ENCODE peak calls at places on chromosome 22, in five cellular contexts. Z is HCT116, D is H1, U is GM12878, J is SK-N-SH. X is an unnamed sample.

GRCh38 chr22:40670058-40670457 is 9.2 kb upstream of the MCHR1 start:
- DNase-seq in J (no peak), U (no peak), D (no peak), Z (no peak), X (no peak)

GRCh38 chr22:19793161-19793560 is 32.6 kb downstream of the TBX1 start:
- DNase-seq in J (no peak), Z (no peak), U (no peak), D (no peak), X (no peak)

GRCh38 chr22:19823191-19823590 is 31.5 kb downstream of the GNB1L start:
- DNase-seq in D (no peak), Z (no peak), J (peak), U (no peak), X (no peak)

GRCh38 chr22:43890901-43891331 is 897 bp downstream of the PNPLA5 start:
- DNase-seq in D (no peak), Z (no peak), U (no peak), J (no peak), X (no peak)

GRCh38 chr22:36113121-36113520 is 47.4 kb downstream of the APOL3 start:
- DNase-seq in J (no peak), U (no peak), D (no peak), Z (no peak), X (no peak)

GRCh38 chr22:20235453-20235991 is 32.6 kb downstream of the RTN4R start:
- DNase-seq in D (no peak), U (no peak), Z (no peak), J (no peak), X (no peak)

GRCh38 chr22:19218541-19219233 is 40.2 kb upstream of the SLC25A1 start:
- DNase-seq in Z (no peak), J (no peak), U (no peak), D (no peak), X (no peak)

GRCh38 chr22:43824724-43825485 is 12.8 kb upstream of the EFCAB6 start:
- DNase-seq in D (no peak), J (no peak), Z (no peak), U (no peak), X (no peak)

GRCh38 chr22:45240137-45240809 is 421 bp downstream of the KIAA0930 start:
- DNase-seq in J (peak), Z (no peak), U (no peak), D (no peak), X (no peak)

GRCh38 chr22:24503137-24503850 is 8.2 kb downstream of the UPB1 start:
- DNase-seq in U (peak), D (no peak), J (peak), Z (peak), X (peak)

GRCh38 chr22:43090130-43090789 is 1.1 kb upstream of the TTLL1 start:
- DNase-seq in U (peak), Z (peak), D (no peak), J (peak), X (peak)

GRCh38 chr22:40345271-40345670 is 1.0 kb upstream of the ADSL start:
- DNase-seq in D (no peak), Z (no peak), J (no peak), U (no peak), X (no peak)

GRCh38 chr22:41021655-41022454 is 70.5 kb upstream of the EP300 start:
- DNase-seq in U (no peak), J (peak), D (no peak), Z (peak), X (no peak)

GRCh38 chr22:40414838-40415505 is 44.6 kb downstream of the SGSM3 start:
- DNase-seq in Z (no peak), D (no peak), U (no peak), J (peak), X (no peak)

GRCh38 chr22:19291218-19291579 is 320 bp downstream of the CLTCL1 start:
- DNase-seq in U (no peak), D (no peak), Z (no peak), J (peak), X (no peak)

GRCh38 chr22:31952459-31952858 is 8.1 kb downstream of the YWHAH start:
- DNase-seq in Z (no peak), U (no peak), J (no peak), D (no peak), X (no peak)

GRCh38 chr22:36432592-36433317 is 45.0 kb upstream of the MYH9 start:
- DNase-seq in Z (no peak), U (no peak), J (no peak), D (no peak), X (no peak)

GRCh38 chr22:20062766-20063083 is 17.3 kb upstream of the DGCR8 start:
- DNase-seq in Z (peak), U (no peak), D (no peak), J (no peak), X (no peak)

GRCh38 chr22:47164514-47165337 is 402.3 kb downstream of the TBC1D22A start:
- DNase-seq in Z (no peak), D (no peak), U (no peak), J (no peak), X (no peak)

GRCh38 chr22:29109853-29110252 is 37.0 kb downstream of the KREMEN1 start:
- DNase-seq in D (no peak), Z (no peak), U (no peak), J (no peak), X (no peak)

GRCh38 chr22:17890245-17890671 is 116.0 kb upstream of the BID start:
- DNase-seq in J (no peak), D (no peak), U (no peak), Z (no peak), X (no peak)

GRCh38 chr22:21047035-21047661 is 1.4 kb downstream of the LRRC74B start:
- DNase-seq in Z (no peak), U (no peak), D (no peak), J (no peak), X (no peak)

GRCh38 chr22:44940121-44940520 is 69.7 kb downstream of the PHF21B start:
- DNase-seq in Z (no peak), D (no peak), J (no peak), U (no peak), X (no peak)

GRCh38 chr22:25950101-25950500 is 208.1 kb downstream of the MYO18B start:
- DNase-seq in D (no peak), J (no peak), Z (no peak), U (peak), X (no peak)

GRCh38 chr22:28955817-28956216 is 72.4 kb downstream of the ZNRF3 start:
- DNase-seq in Z (no peak), J (no peak), U (peak), D (no peak), X (no peak)

GRCh38 chr22:21943571-21944448 is 8.8 kb downstream of the PPM1F start:
- DNase-seq in J (no peak), U (no peak), D (no peak), Z (no peak), X (no peak)

GRCh38 chr22:43993072-43993760 is 30.9 kb upstream of the PARVB start:
- DNase-seq in J (peak), Z (peak), U (peak), D (peak), X (peak)

GRCh38 chr22:46352691-46353386 is 17.3 kb downstream of the TRMU start:
- DNase-seq in J (no peak), D (no peak), Z (no peak), U (no peak), X (no peak)

GRCh38 chr22:45968751-45969413 is 8.1 kb downstream of the WNT7B start:
- DNase-seq in Z (peak), U (no peak), J (peak), D (no peak), X (no peak)

GRCh38 chr22:28728002-28728401 is 13.6 kb downstream of the CHEK2 start:
- DNase-seq in U (no peak), Z (no peak), J (no peak), D (no peak), X (no peak)

GRCh38 chr22:25193548-25193947 is 6.1 kb upstream of the CRYBB3 start:
- DNase-seq in D (no peak), U (no peak), Z (no peak), J (no peak), X (no peak)

GRCh38 chr22:41382098-41382578 is 396 bp downstream of the TEF start:
- DNase-seq in Z (no peak), U (no peak), J (peak), D (no peak), X (peak)

GRCh38 chr22:40628354-40629042 is 8.0 kb downstream of the MRTFA start:
- DNase-seq in D (no peak), U (peak), J (no peak), Z (no peak), X (no peak)

GRCh38 chr22:43213962-43214361 is 27.0 kb upstream of the TTLL12 start:
- DNase-seq in J (no peak), Z (no peak), D (no peak), U (no peak), X (no peak)

GRCh38 chr22:17926516-17926915 is 97.8 kb downstream of the MICAL3 start:
- DNase-seq in Z (no peak), U (no peak), J (no peak), D (no peak), X (no peak)

GRCh38 chr22:29426476-29426875 is 11.9 kb upstream of the RFPL1 start:
- DNase-seq in Z (no peak), U (no peak), J (no peak), D (no peak), X (no peak)

GRCh38 chr22:45629469-45630089 is 42.1 kb upstream of the ATXN10 start:
- DNase-seq in D (no peak), Z (no peak), J (peak), U (no peak), X (no peak)

GRCh38 chr22:30838111-30838510 is 130.5 kb downstream of the MORC2 start:
- DNase-seq in U (no peak), J (no peak), Z (no peak), D (no peak), X (no peak)
- TF ChIP-seq JUND in U (no peak), J (no peak), Z (no peak), D (no peak), X (no peak)

DNA sequence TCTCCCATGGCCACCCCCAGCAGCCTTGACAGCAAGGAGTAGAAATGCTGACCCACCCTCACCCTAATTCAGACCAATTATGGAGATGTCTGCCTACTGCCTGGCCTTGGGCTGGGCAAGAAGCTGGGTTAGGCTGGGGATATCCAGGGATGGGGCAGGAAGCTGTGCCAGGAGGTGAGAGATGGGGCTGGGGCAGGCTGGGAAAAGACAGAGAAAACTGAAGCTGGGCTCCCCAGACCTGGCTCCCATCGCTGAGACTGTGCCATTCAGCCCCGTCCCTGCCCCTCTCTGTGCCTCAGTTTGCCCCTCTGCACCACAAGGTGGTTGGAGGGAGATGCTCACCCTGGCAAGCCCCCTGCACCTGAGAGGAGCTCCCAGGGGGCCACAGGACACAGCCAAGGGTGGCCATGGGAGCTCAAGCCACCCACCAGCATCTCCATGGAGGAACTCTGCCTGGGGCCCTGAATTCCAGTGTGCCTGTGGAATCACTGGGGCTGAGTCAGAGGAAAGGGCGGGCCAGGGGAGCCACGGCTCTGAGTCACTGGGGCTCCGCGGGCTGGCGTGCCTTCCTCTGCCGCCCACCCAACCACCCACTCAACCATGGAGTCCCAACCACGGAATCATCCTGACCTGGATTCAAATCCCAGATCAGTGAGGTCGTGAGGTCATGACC is 6.0 kb upstream of the CARD10 start:
- DNase-seq in U (no peak), D (no peak), Z (peak), J (peak), X (no peak)
- TF ChIP-seq JUND in U (no peak), D (no peak), Z (peak), J (peak), X (no peak)

GRCh38 chr22:50208939-50209892 is 8.4 kb downstream of the SELENOO start:
- DNase-seq in Z (no peak), U (no peak), J (no peak), D (no peak), X (no peak)

GRCh38 chr22:50209893-50210292 is 9.1 kb downstream of the SELENOO start:
- DNase-seq in Z (no peak), J (peak), U (no peak), D (no peak), X (peak)

GRCh38 chr22:50207383-50208031 is 6.7 kb downstream of the SELENOO start:
- DNase-seq in J (no peak), D (no peak), Z (no peak), U (no peak), X (no peak)

GRCh38 chr22:50206599-50206998 is 5.8 kb downstream of the SELENOO start:
- DNase-seq in D (peak), J (peak), U (no peak), Z (no peak), X (peak)

GRCh38 chr22:50208430-50208938 is 7.7 kb downstream of the SELENOO start:
- DNase-seq in Z (no peak), U (no peak), J (no peak), D (no peak), X (no peak)
- TF ChIP-seq JUND in Z (no peak), U (no peak), J (no peak), D (no peak), X (no peak)

GRCh38 chr22:38729946-38730345 is 24.2 kb downstream of the GTPBP1 start:
- DNase-seq in U (no peak), D (no peak), J (no peak), Z (no peak), X (no peak)

GRCh38 chr22:38727123-38727522 is 21.4 kb downstream of the GTPBP1 start:
- DNase-seq in J (no peak), Z (no peak), D (no peak), U (no peak), X (no peak)

GRCh38 chr22:38727530-38728451 is 22.0 kb downstream of the GTPBP1 start:
- DNase-seq in Z (no peak), J (no peak), D (no peak), U (no peak), X (no peak)

GRCh38 chr22:38730411-38730871 is 24.7 kb downstream of the GTPBP1 start:
- DNase-seq in D (no peak), U (no peak), J (no peak), Z (no peak), X (no peak)

GRCh38 chr22:38728899-38729796 is 23.4 kb downstream of the GTPBP1 start:
- DNase-seq in J (no peak), Z (no peak), U (no peak), D (no peak), X (no peak)
- TF ChIP-seq JUND in J (no peak), Z (no peak), U (no peak), D (no peak), X (no peak)

GRCh38 chr22:39240841-39241631 is 3.7 kb downstream of the PDGFB start:
- DNase-seq in U (no peak), Z (peak), D (no peak), J (no peak), X (peak)
- TF ChIP-seq JUND in U (no peak), Z (no peak), D (no peak), J (no peak), X (peak)

DNA sequence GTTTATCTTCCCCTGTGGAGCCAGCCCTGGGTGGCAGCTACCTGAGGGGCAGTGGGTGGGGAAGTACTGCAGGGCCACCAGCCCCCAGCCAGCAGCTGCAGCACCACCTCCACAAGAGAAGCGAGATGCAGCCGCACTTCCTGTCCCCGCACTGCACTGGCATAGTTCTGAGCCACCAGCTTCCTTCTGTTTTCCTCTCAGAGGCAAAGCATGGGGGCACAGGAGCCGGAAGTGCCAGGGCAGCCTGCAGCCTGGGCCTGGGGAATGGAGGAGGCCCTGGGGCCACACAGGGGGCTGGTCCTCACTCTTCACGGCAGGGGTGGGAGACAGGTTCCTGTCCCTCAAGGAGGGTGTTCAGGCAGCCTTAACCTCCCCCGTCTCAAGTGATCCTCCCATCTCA is 11.9 kb upstream of the SH3BP1 start:
- DNase-seq in D (no peak), U (no peak), J (no peak), Z (no peak), X (no peak)
- TF ChIP-seq JUND in D (no peak), U (no peak), J (no peak), Z (no peak), X (no peak)

GRCh38 chr22:33796494-33796893 is 123.8 kb downstream of the LARGE1 start:
- DNase-seq in Z (no peak), D (no peak), U (no peak), J (no peak), X (no peak)
- TF ChIP-seq JUND in Z (no peak), D (no peak), U (no peak), J (no peak), X (no peak)

X was measured in T47D.